ENCODE peak calls at places on chromosomes 1 and 21, in four cellular contexts. X, G, I and Q are unnamed samples.

GRCh38 chr1:241531195-241532172 is 694 bp upstream of the KMO start:
- DNase-seq in X (no peak), G (peak; percentile 90), I (peak; percentile 36), Q (no peak)

GRCh38 chr1:39799770-39800470 is 11.3 kb upstream of the BMP8B start:
- DNase-seq in X (peak; percentile 68), G (peak; percentile 87), I (peak; percentile 86), Q (no peak)

GRCh38 chr1:36320767-36321118 is 2.7 kb downstream of the EVA1B start:
- DNase-seq in X (no peak), G (no peak), I (no peak), Q (no peak)

GRCh38 chr1:94925561-94926364 is 1.1 kb downstream of the CNN3 start:
- DNase-seq in X (peak; percentile 20), G (peak; percentile 89), I (peak; percentile 73), Q (peak; percentile 74)

GRCh38 chr1:24442764-24443163 is 27.2 kb downstream of the NIPAL3 start:
- DNase-seq in X (no peak), G (peak; percentile 40), I (no peak), Q (no peak)

GRCh38 chr1:90718411-90719320 is 1.6 kb upstream of the BARHL2 start:
- DNase-seq in X (no peak), G (peak; percentile 9), I (no peak), Q (no peak)

GRCh38 chr1:31886866-31887265 is 51.3 kb downstream of the PTP4A2 start:
- DNase-seq in X (no peak), G (no peak), I (no peak), Q (no peak)

GRCh38 chr1:3553940-3554223 is 57.4 kb downstream of the MEGF6 start:
- DNase-seq in X (no peak), G (no peak), I (no peak), Q (no peak)

GRCh38 chr1:234840843-234841242 is 230.9 kb upstream of the IRF2BP2 start:
- DNase-seq in X (no peak), G (no peak), I (no peak), Q (no peak)

GRCh38 chr1:91828007-91828321 is 58.0 kb downstream of the TGFBR3 start:
- DNase-seq in X (no peak), G (no peak), I (peak; percentile 52), Q (no peak)

GRCh38 chr1:182633031-182633430 is 28.8 kb upstream of the RGS16 start:
- DNase-seq in X (no peak), G (no peak), I (no peak), Q (no peak)

GRCh38 chr1:10519016-10519417 is 44.3 kb downstream of the PEX14 start:
- DNase-seq in X (no peak), G (no peak), I (no peak), Q (no peak)

GRCh38 chr1:107076846-107077245 is 20.4 kb downstream of the PRMT6 start:
- DNase-seq in X (no peak), G (peak; percentile 75), I (peak; percentile 1), Q (no peak)

GRCh38 chr1:36411674-36412648 is 14.3 kb upstream of the LSM10 start:
- DNase-seq in X (peak; percentile 11), G (peak; percentile 33), I (peak; percentile 6), Q (no peak)

GRCh38 chr1:241990040-241990439 is 8.9 kb downstream of the MAP1LC3C start:
- DNase-seq in X (no peak), G (peak; percentile 95), I (peak; percentile 6), Q (no peak)

GRCh38 chr1:25640646-25641328 is 24.2 kb downstream of the MAN1C1 start:
- DNase-seq in X (no peak), G (no peak), I (no peak), Q (no peak)

GRCh38 chr1:156925154-156926010 is 5.0 kb downstream of the LRRC71 start:
- DNase-seq in X (no peak), G (no peak), I (no peak), Q (no peak)

GRCh38 chr1:187985897-187986654 is 1157.3 kb downstream of the PLA2G4A start:
- DNase-seq in X (no peak), G (no peak), I (no peak), Q (no peak)

GRCh38 chr1:188169971-188170370 is 1341.2 kb downstream of the PLA2G4A start:
- DNase-seq in X (no peak), G (no peak), I (no peak), Q (no peak)

GRCh38 chr1:35851175-35851869 is 31.7 kb upstream of the AGO1 start:
- DNase-seq in X (no peak), G (no peak), I (no peak), Q (no peak)

GRCh38 chr21:44813727-44814126 is 4.1 kb downstream of the SUMO3 start:
- DNase-seq in X (no peak), G (no peak), I (no peak), Q (no peak)

GRCh38 chr1:216600730-216601426 is 122.4 kb downstream of the ESRRG start:
- DNase-seq in X (no peak), G (peak; percentile 83), I (peak; percentile 78), Q (peak; percentile 81)

GRCh38 chr1:205849619-205850355 is at the start of gene PM20D1:
- DNase-seq in X (peak; percentile 76), G (no peak), I (peak; percentile 71), Q (no peak)

GRCh38 chr1:95518310-95518709 is 284.3 kb downstream of the RWDD3 start:
- DNase-seq in X (no peak), G (no peak), I (no peak), Q (no peak)

GRCh38 chr1:55225228-55225627 is 10.1 kb upstream of the USP24 start:
- DNase-seq in X (no peak), G (no peak), I (no peak), Q (no peak)

GRCh38 chr21:38841472-38841871 is 35.7 kb downstream of the ETS2 start:
- DNase-seq in X (no peak), G (no peak), I (no peak), Q (no peak)

GRCh38 chr1:83715550-83715949 is 283.4 kb downstream of the TTLL7 start:
- DNase-seq in X (no peak), G (no peak), I (no peak), Q (no peak)

GRCh38 chr1:215076312-215076711 is 6.2 kb upstream of the KCNK2 start:
- DNase-seq in X (no peak), G (peak; percentile 73), I (peak; percentile 46), Q (no peak)

DNA sequence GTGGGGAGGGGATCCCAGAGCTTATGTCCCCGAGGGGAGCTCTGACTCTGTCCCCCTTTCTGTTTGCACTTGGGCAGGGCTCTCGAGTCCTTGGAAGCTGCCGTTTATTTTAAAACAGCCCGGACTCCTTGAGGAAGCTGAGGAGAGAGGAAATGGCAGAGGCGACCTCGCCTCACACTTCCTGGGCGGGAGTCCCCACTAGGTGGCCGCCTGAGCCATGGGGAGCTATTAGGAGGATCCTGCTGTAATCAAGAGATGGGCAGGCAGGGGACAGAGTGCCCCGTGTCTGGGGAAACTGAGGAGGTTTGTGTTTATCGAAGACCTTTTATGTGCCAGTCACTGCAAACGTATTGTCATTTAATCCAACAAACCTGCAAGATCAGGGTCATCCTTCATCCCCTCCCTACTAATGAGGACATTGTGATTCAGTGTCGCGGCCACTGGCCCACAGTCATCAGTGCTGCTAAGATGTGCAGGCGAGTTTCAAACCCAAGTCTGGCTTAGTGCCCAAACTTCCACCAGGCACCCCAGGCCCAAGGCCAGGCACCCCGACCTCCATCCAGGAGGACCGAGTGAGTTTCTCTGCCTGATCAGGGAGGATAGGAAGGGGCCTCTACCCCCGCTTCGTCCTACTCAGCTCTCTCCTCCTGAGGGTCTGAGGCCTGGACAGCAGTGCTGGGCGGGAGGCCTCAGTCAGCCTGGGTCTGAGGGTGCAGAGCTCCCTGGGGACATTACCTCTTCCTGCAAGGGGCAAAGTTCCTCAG is 316.9 kb upstream of the VAMP3 start:
- DNase-seq in X (no peak), G (peak; percentile 18), I (peak; percentile 46), Q (no peak)
- TF ChIP-seq CTCF in X (no peak), G (peak; percentile 42), I (peak; percentile 49), Q (no peak)

GRCh38 chr1:63848764-63849548 is 75.1 kb downstream of the ROR1 start:
- DNase-seq in X (no peak), G (no peak), I (no peak), Q (no peak)

GRCh38 chr1:63845346-63845745 is 71.5 kb downstream of the ROR1 start:
- DNase-seq in X (no peak), G (no peak), I (no peak), Q (no peak)

GRCh38 chr1:63843010-63843409 is 69.2 kb downstream of the ROR1 start:
- DNase-seq in X (no peak), G (no peak), I (no peak), Q (no peak)

GRCh38 chr1:63843884-63844283 is 70.1 kb downstream of the ROR1 start:
- DNase-seq in X (no peak), G (no peak), I (peak; percentile 56), Q (no peak)

DNA sequence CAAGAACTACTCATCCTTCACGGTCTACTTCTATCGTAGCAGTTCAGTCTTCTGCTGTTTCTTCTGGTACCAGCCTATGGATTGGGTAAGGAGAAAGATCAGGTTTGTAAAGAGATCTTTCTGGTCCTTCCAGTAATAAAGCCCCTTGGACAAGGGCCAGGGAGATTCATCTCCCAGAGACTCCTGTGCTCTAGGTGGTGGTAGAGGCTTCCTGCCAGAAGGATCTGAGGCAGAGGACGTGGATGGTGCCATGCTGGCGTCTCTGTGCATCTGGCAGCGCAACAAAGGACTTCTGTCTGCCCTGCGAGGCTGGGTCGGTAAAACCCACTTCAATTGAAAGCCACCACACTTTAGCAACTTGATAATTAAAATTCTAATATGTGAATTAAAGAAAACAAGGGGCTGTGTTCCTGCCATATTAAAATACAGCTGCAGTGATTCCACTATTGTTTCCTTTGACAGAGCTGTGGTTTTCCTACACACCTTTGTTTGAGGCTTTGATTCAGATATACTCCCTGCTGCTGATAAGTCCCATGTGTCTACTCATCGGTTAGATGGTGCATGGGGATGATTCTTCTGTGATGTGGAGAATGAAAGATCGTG is 73.6 kb downstream of the ROR1 start:
- DNase-seq in X (no peak), G (no peak), I (no peak), Q (no peak)
- TF ChIP-seq CTCF in X (no peak), G (no peak), I (no peak), Q (no peak)

DNA sequence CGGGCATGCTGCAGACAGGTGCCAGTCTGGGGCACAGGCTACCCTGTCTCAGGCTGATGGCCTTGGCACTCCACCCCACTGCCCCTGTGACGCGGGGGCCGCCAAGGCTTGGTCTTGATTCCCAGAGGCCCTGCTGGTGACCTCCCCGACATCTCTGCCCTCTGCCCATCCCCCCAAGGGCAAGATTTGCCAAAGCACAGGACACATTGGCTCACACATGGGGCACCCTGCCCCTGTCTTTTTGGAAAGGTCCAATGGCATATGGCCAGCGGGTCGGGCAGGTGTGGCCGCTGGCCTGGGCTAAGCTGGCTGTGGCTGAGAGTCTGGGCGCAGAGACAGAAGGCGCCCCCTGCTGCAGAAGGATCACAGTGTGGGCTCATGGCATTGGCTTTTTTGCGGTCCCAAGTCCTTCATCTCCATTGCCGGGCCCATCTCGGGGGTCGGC is 4.6 kb downstream of the MIB2 start:
- DNase-seq in X (no peak), G (peak; percentile 15), I (no peak), Q (no peak)
- TF ChIP-seq CTCF in X (no peak), G (peak; percentile 38), I (no peak), Q (no peak)

GRCh38 chr1:81712425-81712824 is 88.3 kb upstream of the ADGRL2 start:
- DNase-seq in X (no peak), G (no peak), I (no peak), Q (no peak)

GRCh38 chr1:81714636-81715035 is 86.1 kb upstream of the ADGRL2 start:
- DNase-seq in X (no peak), G (no peak), I (no peak), Q (no peak)

DNA sequence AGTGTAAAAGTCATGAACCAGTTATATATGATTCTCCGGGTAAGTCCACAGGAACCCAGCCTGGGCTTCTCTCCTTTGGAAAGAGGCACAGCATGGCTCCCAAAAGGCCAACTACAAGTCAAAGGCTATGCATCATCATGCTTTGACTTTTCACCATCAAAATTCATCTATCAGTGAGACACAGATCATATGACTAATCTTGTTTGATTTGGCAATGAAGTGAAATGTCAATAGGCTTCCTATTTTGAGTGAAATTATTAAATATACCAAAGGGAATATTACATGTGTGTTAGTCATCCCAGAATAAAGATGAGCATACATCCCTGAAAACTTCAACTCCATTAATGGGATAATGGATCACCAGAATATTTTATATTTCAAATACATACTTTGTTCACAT is 83.5 kb upstream of the ADGRL2 start:
- DNase-seq in X (no peak), G (peak; percentile 59), I (no peak), Q (no peak)
- TF ChIP-seq CTCF in X (no peak), G (no peak), I (no peak), Q (no peak)